ENCODE peak calls at places on chromosomes 5 and 9, in ten cellular contexts. C is ACHN; K is neural progenitor cell; O is mesothelial cell of epicardium; L is posterior vena cava; D is CD4-positive, alpha-beta T cell; P is Peyer's patch; I is glutamatergic neuron; W is amniotic stem cell; N is psoas muscle. Y is an unnamed sample.

GRCh38 chr5:40066616-40067015 is 613.1 kb upstream of the PTGER4 start:
- DNase-seq in C (no peak), K (no peak), O (no peak), L (no peak), D (no peak), P (no peak), I (no peak), W (no peak), N (no peak), Y (no peak)

GRCh38 chr9:93908591-93909241 is 46.4 kb downstream of the BARX1 start:
- DNase-seq in C (no peak), K (no peak), O (no peak), L (no peak), D (no peak), P (peak), I (peak), W (no peak), N (peak), Y (no peak)

GRCh38 chr5:169873642-169874041 is 106.7 kb downstream of the INSYN2B start:
- DNase-seq in C (no peak), K (no peak), O (no peak), L (no peak), D (no peak), P (no peak), I (no peak), W (no peak), N (peak), Y (no peak)

GRCh38 chr5:126516852-126517251 is 78.2 kb downstream of the ALDH7A1 start:
- DNase-seq in C (no peak), K (no peak), O (no peak), L (no peak), D (no peak), P (no peak), I (no peak), W (no peak), N (no peak), Y (no peak)

GRCh38 chr5:131509811-131510210 is 125.2 kb downstream of the RAPGEF6 start:
- DNase-seq in C (no peak), K (no peak), O (no peak), L (no peak), D (no peak), P (no peak), I (no peak), W (no peak), N (no peak), Y (no peak)

GRCh38 chr9:112921549-112921948 is 30.9 kb upstream of the SLC46A2 start:
- DNase-seq in C (peak), K (peak), O (no peak), L (no peak), D (no peak), P (no peak), I (no peak), W (peak), N (no peak), Y (no peak)

GRCh38 chr5:132487841-132488555 is 2.6 kb downstream of the IRF1 start:
- DNase-seq in C (no peak), K (no peak), O (no peak), L (peak), D (no peak), P (peak), I (no peak), W (no peak), N (no peak), Y (no peak)

GRCh38 chr9:36717276-36717675 is 144.6 kb downstream of the MELK start:
- DNase-seq in C (no peak), K (no peak), O (no peak), L (no peak), D (no peak), P (no peak), I (no peak), W (no peak), N (no peak), Y (no peak)

GRCh38 chr5:73299665-73300435 is 126.9 kb downstream of the TMEM174 start:
- DNase-seq in C (no peak), K (peak), O (no peak), L (no peak), D (no peak), P (no peak), I (no peak), W (no peak), N (no peak), Y (no peak)

GRCh38 chr5:124870070-124870469 is 123.6 kb upstream of the ZNF608 start:
- DNase-seq in C (no peak), K (no peak), O (no peak), L (no peak), D (no peak), P (no peak), I (no peak), W (no peak), N (no peak), Y (no peak)

GRCh38 chr5:132238169-132238744 is 10.6 kb upstream of the P4HA2 start:
- DNase-seq in C (peak), K (peak), O (peak), L (peak), D (peak), P (peak), I (peak), W (peak), N (peak), Y (peak)

GRCh38 chr5:139453683-139454567 is 8.6 kb downstream of the ECSCR start:
- DNase-seq in C (no peak), K (no peak), O (no peak), L (peak), D (no peak), P (no peak), I (no peak), W (no peak), N (no peak), Y (no peak)

GRCh38 chr9:86315088-86315487 is 32.8 kb upstream of the ISCA1 start:
- DNase-seq in C (no peak), K (no peak), O (no peak), L (no peak), D (no peak), P (no peak), I (no peak), W (no peak), N (no peak), Y (no peak)

GRCh38 chr5:72788851-72789505 is 27.5 kb upstream of the TNPO1 start:
- DNase-seq in C (no peak), K (no peak), O (no peak), L (no peak), D (no peak), P (no peak), I (no peak), W (no peak), N (no peak), Y (no peak)

GRCh38 chr5:171893290-171893890 is 107.8 kb downstream of the SMIM23 start:
- DNase-seq in C (no peak), K (no peak), O (no peak), L (no peak), D (no peak), P (no peak), I (no peak), W (peak), N (no peak), Y (no peak)

GRCh38 chr5:161333194-161333880 is 213.2 kb downstream of the GABRB2 start:
- DNase-seq in C (no peak), K (peak), O (no peak), L (no peak), D (no peak), P (no peak), I (no peak), W (no peak), N (no peak), Y (no peak)

GRCh38 chr5:31153523-31153922 is 40.0 kb upstream of the CDH6 start:
- DNase-seq in C (no peak), K (no peak), O (no peak), L (no peak), D (no peak), P (no peak), I (no peak), W (no peak), N (no peak), Y (no peak)

GRCh38 chr5:33343661-33344327 is 97.0 kb upstream of the TARS1 start:
- DNase-seq in C (peak), K (no peak), O (no peak), L (no peak), D (no peak), P (no peak), I (no peak), W (peak), N (no peak), Y (no peak)

GRCh38 chr5:120539471-120539870 is 75.4 kb downstream of the PRR16 start:
- DNase-seq in C (no peak), K (no peak), O (no peak), L (no peak), D (no peak), P (no peak), I (no peak), W (no peak), N (no peak), Y (no peak)

GRCh38 chr5:9869616-9870288 is 239.6 kb upstream of the TAS2R1 start:
- DNase-seq in C (no peak), K (no peak), O (no peak), L (no peak), D (no peak), P (no peak), I (no peak), W (peak), N (no peak), Y (no peak)

GRCh38 chr5:116044073-116044472 is 11.8 kb downstream of the ARL14EPL start:
- DNase-seq in C (no peak), K (no peak), O (no peak), L (no peak), D (no peak), P (no peak), I (no peak), W (no peak), N (no peak), Y (no peak)

GRCh38 chr5:33764786-33765185 is 127.0 kb downstream of the ADAMTS12 start:
- DNase-seq in C (no peak), K (no peak), O (no peak), L (no peak), D (no peak), P (no peak), I (no peak), W (no peak), N (no peak), Y (no peak)

GRCh38 chr5:67233075-67233474 is 36.5 kb upstream of the CD180 start:
- DNase-seq in C (no peak), K (no peak), O (no peak), L (no peak), D (no peak), P (no peak), I (no peak), W (no peak), N (no peak), Y (no peak)

GRCh38 chr5:137220523-137220927 is 278.6 kb downstream of the SPOCK1 start:
- DNase-seq in C (peak), K (peak), O (no peak), L (no peak), D (no peak), P (no peak), I (no peak), W (peak), N (no peak), Y (no peak)

GRCh38 chr9:85729882-85730281 is 11.9 kb downstream of the AGTPBP1 start:
- DNase-seq in C (no peak), K (no peak), O (no peak), L (no peak), D (no peak), P (no peak), I (no peak), W (no peak), N (no peak), Y (no peak)

GRCh38 chr5:80068775-80069174 is 33.6 kb downstream of the THBS4 start:
- DNase-seq in C (no peak), K (no peak), O (no peak), L (no peak), D (no peak), P (no peak), I (no peak), W (no peak), N (no peak), Y (no peak)

GRCh38 chr5:30380228-30380627 is 813.3 kb upstream of the CDH6 start:
- DNase-seq in C (no peak), K (no peak), O (no peak), L (no peak), D (no peak), P (no peak), I (no peak), W (no peak), N (no peak), Y (no peak)

GRCh38 chr5:98205691-98206461 is 567.6 kb upstream of the RGMB start:
- DNase-seq in C (peak), K (no peak), O (no peak), L (no peak), D (no peak), P (no peak), I (no peak), W (no peak), N (no peak), Y (no peak)

GRCh38 chr5:148912714-148913398 is 86.4 kb downstream of the ADRB2 start:
- DNase-seq in C (peak), K (peak), O (no peak), L (no peak), D (no peak), P (no peak), I (no peak), W (peak), N (no peak), Y (peak)

GRCh38 chr5:74320526-74320925 is 320.0 kb downstream of the ENC1 start:
- DNase-seq in C (no peak), K (no peak), O (no peak), L (no peak), D (no peak), P (no peak), I (no peak), W (no peak), N (no peak), Y (no peak)

GRCh38 chr5:74325866-74326265 is 314.7 kb downstream of the ENC1 start:
- DNase-seq in C (peak), K (no peak), O (no peak), L (no peak), D (no peak), P (no peak), I (no peak), W (no peak), N (no peak), Y (no peak)

GRCh38 chr9:126132751-126133150 is 193.9 kb upstream of the MVB12B start:
- DNase-seq in C (no peak), K (no peak), O (no peak), L (no peak), D (no peak), P (no peak), I (no peak), W (no peak), N (no peak), Y (no peak)

GRCh38 chr5:181282874-181283273 is 21.9 kb upstream of the TRIM52 start:
- DNase-seq in C (no peak), K (no peak), O (no peak), L (no peak), D (no peak), P (no peak), I (no peak), W (no peak), N (no peak), Y (no peak)

GRCh38 chr9:19119241-19119640 is 8.1 kb downstream of the PLIN2 start:
- DNase-seq in C (no peak), K (no peak), O (no peak), L (no peak), D (no peak), P (no peak), I (no peak), W (no peak), N (no peak), Y (no peak)

GRCh38 chr9:81113408-81114124 is 575.8 kb downstream of the TLE1 start:
- DNase-seq in C (no peak), K (no peak), O (no peak), L (no peak), D (no peak), P (no peak), I (no peak), W (no peak), N (no peak), Y (no peak)